ENCODE peak calls at places on chromosomes 7 and 10, in nine cellular contexts. One of them, this sample, is unnamed.

GRCh38 chr7:138074540-138074939 is 1.7 kb upstream of the AKR1D1 start:
- DNase-seq in SHP77: no peak
- DNase-seq in hippocampal formation: no peak
- DNase-seq in SW 1271: no peak
- DNase-seq in amniotic epithelial cell: no peak
- DNase-seq in activated CD4-positive, CD25-positive, alpha-beta regulatory T cell: no peak
- DNase-seq in smooth muscle cell of the brain vasculature: no peak
- DNase-seq in AG10803: no peak
- DNase-seq in CD4-positive, alpha-beta T cell: no peak
- DNase-seq in this sample: no peak

GRCh38 chr7:37149019-37149814 is 299.4 kb downstream of the ELMO1 start:
- DNase-seq in AG10803: no peak
- DNase-seq in SW 1271: no peak
- DNase-seq in CD4-positive, alpha-beta T cell: no peak
- DNase-seq in amniotic epithelial cell: no peak
- DNase-seq in hippocampal formation: no peak
- DNase-seq in activated CD4-positive, CD25-positive, alpha-beta regulatory T cell: no peak
- DNase-seq in SHP77: no peak
- DNase-seq in smooth muscle cell of the brain vasculature: no peak
- DNase-seq in this sample: no peak

GRCh38 chr7:17339139-17339538 is 40.7 kb downstream of the AHR start:
- DNase-seq in activated CD4-positive, CD25-positive, alpha-beta regulatory T cell: no peak
- DNase-seq in smooth muscle cell of the brain vasculature: no peak
- DNase-seq in SHP77: no peak
- DNase-seq in hippocampal formation: no peak
- DNase-seq in amniotic epithelial cell: peak
- DNase-seq in AG10803: no peak
- DNase-seq in CD4-positive, alpha-beta T cell: no peak
- DNase-seq in SW 1271: no peak
- DNase-seq in this sample: no peak

GRCh38 chr7:150322114-150322832 is 882 bp upstream of the LRRC61 start:
- DNase-seq in activated CD4-positive, CD25-positive, alpha-beta regulatory T cell: peak
- DNase-seq in SHP77: peak
- DNase-seq in CD4-positive, alpha-beta T cell: no peak
- DNase-seq in amniotic epithelial cell: no peak
- DNase-seq in AG10803: no peak
- DNase-seq in SW 1271: no peak
- DNase-seq in hippocampal formation: no peak
- DNase-seq in smooth muscle cell of the brain vasculature: no peak
- DNase-seq in this sample: no peak

GRCh38 chr10:124722812-124723783 is 21.1 kb downstream of the FAM53B start:
- DNase-seq in SW 1271: no peak
- DNase-seq in SHP77: no peak
- DNase-seq in smooth muscle cell of the brain vasculature: no peak
- DNase-seq in AG10803: no peak
- DNase-seq in amniotic epithelial cell: no peak
- DNase-seq in CD4-positive, alpha-beta T cell: no peak
- DNase-seq in activated CD4-positive, CD25-positive, alpha-beta regulatory T cell: peak
- DNase-seq in hippocampal formation: no peak
- DNase-seq in this sample: no peak

GRCh38 chr10:786666-787512 is 97.4 kb upstream of the DIP2C start:
- DNase-seq in SHP77: no peak
- DNase-seq in smooth muscle cell of the brain vasculature: no peak
- DNase-seq in SW 1271: no peak
- DNase-seq in hippocampal formation: no peak
- DNase-seq in CD4-positive, alpha-beta T cell: no peak
- DNase-seq in amniotic epithelial cell: no peak
- DNase-seq in AG10803: no peak
- DNase-seq in activated CD4-positive, CD25-positive, alpha-beta regulatory T cell: no peak
- DNase-seq in this sample: no peak

GRCh38 chr7:118232837-118233236 is 8.3 kb downstream of the ANKRD7 start:
- DNase-seq in CD4-positive, alpha-beta T cell: no peak
- DNase-seq in hippocampal formation: no peak
- DNase-seq in SHP77: no peak
- DNase-seq in SW 1271: no peak
- DNase-seq in smooth muscle cell of the brain vasculature: no peak
- DNase-seq in AG10803: peak
- DNase-seq in amniotic epithelial cell: peak
- DNase-seq in activated CD4-positive, CD25-positive, alpha-beta regulatory T cell: no peak
- DNase-seq in this sample: no peak

GRCh38 chr10:51321968-51322367 is 247.7 kb downstream of the PRKG1 start:
- DNase-seq in amniotic epithelial cell: peak
- DNase-seq in SHP77: no peak
- DNase-seq in SW 1271: no peak
- DNase-seq in AG10803: peak
- DNase-seq in smooth muscle cell of the brain vasculature: no peak
- DNase-seq in hippocampal formation: no peak
- DNase-seq in CD4-positive, alpha-beta T cell: no peak
- DNase-seq in activated CD4-positive, CD25-positive, alpha-beta regulatory T cell: no peak
- DNase-seq in this sample: no peak

GRCh38 chr10:131344747-131345146 is 33.2 kb upstream of the TCERG1L start:
- DNase-seq in smooth muscle cell of the brain vasculature: no peak
- DNase-seq in hippocampal formation: no peak
- DNase-seq in SW 1271: no peak
- DNase-seq in AG10803: no peak
- DNase-seq in amniotic epithelial cell: no peak
- DNase-seq in SHP77: no peak
- DNase-seq in CD4-positive, alpha-beta T cell: no peak
- DNase-seq in activated CD4-positive, CD25-positive, alpha-beta regulatory T cell: no peak
- DNase-seq in this sample: no peak

GRCh38 chr10:14017380-14017943 is 313.3 kb downstream of the FRMD4A start:
- DNase-seq in smooth muscle cell of the brain vasculature: no peak
- DNase-seq in SW 1271: no peak
- DNase-seq in SHP77: no peak
- DNase-seq in activated CD4-positive, CD25-positive, alpha-beta regulatory T cell: no peak
- DNase-seq in hippocampal formation: no peak
- DNase-seq in CD4-positive, alpha-beta T cell: no peak
- DNase-seq in AG10803: peak
- DNase-seq in amniotic epithelial cell: no peak
- DNase-seq in this sample: no peak

GRCh38 chr7:2015251-2015871 is 217.4 kb downstream of the MAD1L1 start:
- DNase-seq in SHP77: no peak
- DNase-seq in amniotic epithelial cell: no peak
- DNase-seq in AG10803: no peak
- DNase-seq in hippocampal formation: no peak
- DNase-seq in activated CD4-positive, CD25-positive, alpha-beta regulatory T cell: no peak
- DNase-seq in smooth muscle cell of the brain vasculature: no peak
- DNase-seq in CD4-positive, alpha-beta T cell: no peak
- DNase-seq in SW 1271: no peak
- DNase-seq in this sample: no peak

GRCh38 chr7:108280136-108280535 is 150.0 kb upstream of the LAMB4 start:
- DNase-seq in hippocampal formation: no peak
- DNase-seq in CD4-positive, alpha-beta T cell: no peak
- DNase-seq in amniotic epithelial cell: no peak
- DNase-seq in activated CD4-positive, CD25-positive, alpha-beta regulatory T cell: no peak
- DNase-seq in SHP77: no peak
- DNase-seq in AG10803: no peak
- DNase-seq in SW 1271: no peak
- DNase-seq in smooth muscle cell of the brain vasculature: no peak
- DNase-seq in this sample: no peak

GRCh38 chr7:116405810-116406209 is 93.7 kb upstream of the CAV2 start:
- DNase-seq in hippocampal formation: no peak
- DNase-seq in SW 1271: no peak
- DNase-seq in SHP77: no peak
- DNase-seq in activated CD4-positive, CD25-positive, alpha-beta regulatory T cell: no peak
- DNase-seq in AG10803: no peak
- DNase-seq in amniotic epithelial cell: no peak
- DNase-seq in CD4-positive, alpha-beta T cell: no peak
- DNase-seq in smooth muscle cell of the brain vasculature: no peak
- DNase-seq in this sample: no peak

This sample was measured in neural crest cell.